ENCODE peak calls at places on chromosomes 1 and 21, in eight cellular contexts. W is prostate gland; B is IMR-90; L is body of pancreas; Z is CD8-positive, alpha-beta memory T cell; I is ureter; H is retinal pigment epithelial cell; P is GM13976. E is an unnamed sample.

GRCh38 chr1:207853372-207853757 is 57.6 kb downstream of the CD34 start:
- DNase-seq in W (no peak), B (peak; percentile 19), L (no peak), Z (no peak), I (no peak), H (no peak), P (no peak), E (peak; percentile 49)

GRCh38 chr1:18805116-18805515 is 54.3 kb downstream of the TAS1R2 start:
- DNase-seq in W (no peak), B (no peak), L (no peak), Z (no peak), I (no peak), H (no peak), P (no peak), E (no peak)

GRCh38 chr1:36411674-36412648 is 14.3 kb upstream of the LSM10 start:
- DNase-seq in W (no peak), B (peak; percentile 29), L (no peak), Z (no peak), I (no peak), H (no peak), P (no peak), E (no peak)

GRCh38 chr1:172460901-172461315 is 17.0 kb upstream of the PIGC start:
- DNase-seq in W (no peak), B (no peak), L (no peak), Z (no peak), I (no peak), H (no peak), P (no peak), E (no peak)

GRCh38 chr1:39205781-39206464 is 1.4 kb downstream of the MACF1 start:
- DNase-seq in W (no peak), B (no peak), L (no peak), Z (no peak), I (no peak), H (no peak), P (no peak), E (no peak)

GRCh38 chr1:167503626-167504458 is 14.5 kb downstream of the CD247 start:
- DNase-seq in W (no peak), B (no peak), L (no peak), Z (no peak), I (no peak), H (no peak), P (no peak), E (no peak)

GRCh38 chr1:192639607-192640368 is 3.8 kb downstream of the RGS13 start:
- DNase-seq in W (no peak), B (peak; percentile 88), L (no peak), Z (no peak), I (no peak), H (no peak), P (peak; percentile 3), E (no peak)

GRCh38 chr1:33470495-33471012 is 1.9 kb upstream of the ZSCAN20 start:
- DNase-seq in W (peak; percentile 66), B (peak; percentile 88), L (peak; percentile 73), Z (peak; percentile 12), I (peak; percentile 76), H (peak; percentile 34), P (peak; percentile 78), E (peak; percentile 76)

GRCh38 chr1:41498809-41499208 is 14.3 kb upstream of the EDN2 start:
- DNase-seq in W (peak; percentile 91), B (peak; percentile 38), L (peak; percentile 81), Z (no peak), I (peak; percentile 88), H (no peak), P (no peak), E (peak; percentile 92)

GRCh38 chr1:16015960-16016901 is 1.6 kb downstream of the HSPB7 start:
- DNase-seq in W (no peak), B (no peak), L (no peak), Z (no peak), I (no peak), H (no peak), P (peak; percentile 47), E (no peak)

GRCh38 chr1:6638226-6638625 is 13.6 kb downstream of the THAP3 start:
- DNase-seq in W (peak; percentile 70), B (peak; percentile 80), L (peak; percentile 80), Z (no peak), I (peak; percentile 58), H (no peak), P (no peak), E (peak; percentile 73)

GRCh38 chr1:29196863-29197589 is 15.3 kb upstream of the SRSF4 start:
- DNase-seq in W (no peak), B (peak; percentile 98), L (no peak), Z (no peak), I (no peak), H (no peak), P (no peak), E (no peak)

GRCh38 chr1:155003227-155003765 is 694 bp downstream of the ZBTB7B start:
- DNase-seq in W (no peak), B (no peak), L (peak; percentile 56), Z (no peak), I (no peak), H (no peak), P (no peak), E (peak; percentile 55)

GRCh38 chr1:6419803-6420593 is at the start of gene HES2:
- DNase-seq in W (no peak), B (no peak), L (no peak), Z (no peak), I (no peak), H (no peak), P (peak; percentile 63), E (peak; percentile 81)

GRCh38 chr1:199746985-199747384 is 280.5 kb upstream of the NR5A2 start:
- DNase-seq in W (no peak), B (no peak), L (no peak), Z (no peak), I (no peak), H (no peak), P (no peak), E (no peak)

GRCh38 chr1:17358557-17358956 is 13.4 kb upstream of the PADI6 start:
- DNase-seq in W (no peak), B (no peak), L (no peak), Z (no peak), I (no peak), H (no peak), P (no peak), E (no peak)

GRCh38 chr1:108814343-108815125 is 42.4 kb downstream of the AKNAD1 start:
- DNase-seq in W (no peak), B (peak; percentile 38), L (no peak), Z (no peak), I (no peak), H (no peak), P (no peak), E (no peak)

GRCh38 chr1:30885580-30886513 is 22.7 kb downstream of the SDC3 start:
- DNase-seq in W (no peak), B (no peak), L (no peak), Z (no peak), I (no peak), H (no peak), P (no peak), E (no peak)

GRCh38 chr1:147721711-147722110 is 38.7 kb downstream of the GJA5 start:
- DNase-seq in W (no peak), B (no peak), L (no peak), Z (no peak), I (no peak), H (peak; percentile 39), P (no peak), E (no peak)

GRCh38 chr21:41828884-41829360 is 50.2 kb downstream of the PRDM15 start:
- DNase-seq in W (no peak), B (no peak), L (no peak), Z (no peak), I (no peak), H (no peak), P (no peak), E (no peak)